ENCODE peak calls at places on chromosomes 13 and 19, in seven cellular contexts. K is mammary epithelial cell, J is mesenchymal stem cell, E is breast epithelium, P is heart right ventricle, N is ascending aorta, Q is upper lobe of left lung. L is an unnamed sample.

GRCh38 chr13:39890537-39890936 is 235.1 kb downstream of the COG6 start:
- DNase-seq in K (no peak), N (no peak), Q (no peak), P (no peak), J (no peak), E (no peak), L (no peak)

GRCh38 chr19:23817519-23817918 is 58.8 kb upstream of the ZNF681 start:
- DNase-seq in P (no peak), N (no peak), Q (no peak), E (no peak), K (peak; percentile 14), J (peak; percentile 17), L (no peak)

GRCh38 chr13:107807306-107808073 is 407.8 kb downstream of the LIG4 start:
- DNase-seq in Q (no peak), N (no peak), J (no peak), E (no peak), K (no peak), P (no peak), L (no peak)

GRCh38 chr13:87884874-87885273 is 213.7 kb downstream of the SLITRK5 start:
- DNase-seq in J (peak; percentile 78), N (no peak), E (no peak), Q (no peak), K (no peak), P (no peak), L (no peak)

GRCh38 chr19:46815833-46816627 is 27.6 kb upstream of the SLC1A5 start:
- DNase-seq in Q (peak; percentile 34), J (no peak), P (no peak), E (no peak), K (no peak), N (no peak), L (no peak)

GRCh38 chr13:76917096-76917495 is 30.9 kb upstream of the KCTD12 start:
- DNase-seq in N (no peak), Q (no peak), P (no peak), J (peak; percentile 34), E (no peak), K (no peak), L (no peak)

GRCh38 chr13:51713807-51714206 is 90.2 kb downstream of the DHRS12 start:
- DNase-seq in Q (no peak), P (no peak), E (no peak), K (no peak), J (no peak), N (no peak), L (no peak)

GRCh38 chr13:113398963-113399754 is 35.2 kb upstream of the GRTP1 start:
- DNase-seq in Q (peak; percentile 62), E (no peak), K (no peak), J (no peak), N (no peak), P (no peak), L (peak; percentile 34)

GRCh38 chr19:55641376-55642152 is 762 bp downstream of the ZNF580 start:
- DNase-seq in K (peak; percentile 23), P (no peak), N (no peak), E (no peak), J (peak; percentile 60), Q (no peak), L (no peak)

GRCh38 chr19:46913852-46914430 is 53.1 kb downstream of the ARHGAP35 start:
- DNase-seq in K (peak; percentile 26), J (peak; percentile 88), P (no peak), E (no peak), N (no peak), Q (no peak), L (no peak)

GRCh38 chr13:102311901-102312300 is 89.9 kb downstream of the FGF14 start:
- DNase-seq in E (no peak), N (no peak), P (no peak), Q (no peak), K (no peak), J (no peak), L (no peak)

GRCh38 chr13:36919833-36920611 is at the start of gene SMAD9:
- DNase-seq in P (peak; percentile 82), E (peak; percentile 61), Q (peak; percentile 90), J (peak; percentile 72), N (no peak), K (peak; percentile 30), L (peak; percentile 87)

GRCh38 chr13:86581711-86582110 is 782.5 kb upstream of the SLITRK6 start:
- DNase-seq in E (no peak), N (no peak), Q (no peak), K (peak; percentile 25), J (peak; percentile 57), P (no peak), L (no peak)

GRCh38 chr13:85497652-85498051 is 301.6 kb downstream of the SLITRK6 start:
- DNase-seq in E (no peak), J (peak; percentile 91), P (no peak), Q (no peak), N (no peak), K (peak; percentile 88), L (no peak)

GRCh38 chr13:33205804-33206221 is 79.7 kb downstream of the STARD13 start:
- DNase-seq in N (no peak), J (peak; percentile 70), K (no peak), P (peak; percentile 39), Q (no peak), E (no peak), L (peak; percentile 42)

GRCh38 chr19:16903347-16903746 is 14.5 kb downstream of the F2RL3 start:
- DNase-seq in K (no peak), N (no peak), E (no peak), Q (no peak), J (no peak), P (no peak), L (no peak)

GRCh38 chr13:47178090-47178950 is 281.5 kb upstream of the HTR2A start:
- DNase-seq in E (no peak), K (no peak), N (no peak), Q (no peak), P (no peak), J (no peak), L (no peak)

GRCh38 chr19:11505032-11505503 is 571 bp downstream of the ZNF653 start:
- DNase-seq in P (peak; percentile 97), E (peak; percentile 97), Q (peak; percentile 98), K (peak; percentile 93), J (peak; percentile 96), N (peak; percentile 93), L (peak; percentile 99)

GRCh38 chr19:10749435-10750384 is 31.8 kb downstream of the DNM2 start:
- DNase-seq in N (no peak), Q (no peak), P (no peak), J (no peak), E (no peak), K (no peak), L (no peak)

GRCh38 chr19:18294467-18294864 is 13.0 kb upstream of the JUND start:
- DNase-seq in N (peak; percentile 73), K (peak; percentile 48), J (no peak), P (no peak), E (no peak), Q (no peak), L (no peak)

GRCh38 chr19:19529783-19530422 is 1.2 kb downstream of the YJEFN3 start:
- DNase-seq in Q (peak; percentile 17), J (no peak), E (no peak), N (no peak), P (no peak), K (no peak), L (no peak)

GRCh38 chr13:20332361-20333096 is 100.4 kb upstream of the GJB6 start:
- DNase-seq in J (peak; percentile 6), N (no peak), Q (no peak), K (peak; percentile 45), P (no peak), E (no peak), L (no peak)

GRCh38 chr19:43667524-43668405 is 2.2 kb downstream of the PLAUR start:
- DNase-seq in K (no peak), P (no peak), J (no peak), E (no peak), Q (no peak), N (no peak), L (peak; percentile 33)

GRCh38 chr19:16608290-16608704 is 19.7 kb downstream of the MED26 start:
- DNase-seq in J (peak; percentile 96), P (no peak), N (no peak), E (no peak), Q (no peak), K (peak; percentile 64), L (no peak)

GRCh38 chr13:30429721-30430694 is 7.7 kb downstream of the UBE2L5 start:
- DNase-seq in P (no peak), N (no peak), Q (no peak), K (peak; percentile 91), J (peak; percentile 91), E (no peak), L (no peak)
- H3K4me1 ChIP-seq in P (no peaks in the 10 kb centered on the region), N (peaks cover 3% of the 10 kb centered on the region), Q (peaks cover 7% of the 10 kb centered on the region), K (peaks cover 35% of the 10 kb centered on the region), J (peaks cover 7% of the 10 kb centered on the region), E (no peaks in the 10 kb centered on the region), L (peaks cover 23% of the 10 kb centered on the region)

GRCh38 chr13:24276310-24276709 is 33.1 kb upstream of the C1QTNF9 start:
- DNase-seq in E (no peak), K (no peak), Q (no peak), N (no peak), J (no peak), P (no peak), L (no peak)
- H3K4me1 ChIP-seq in E (peaks cover 4% of the 10 kb centered on the region), K (no peaks in the 10 kb centered on the region), Q (peaks cover 64% of the 10 kb centered on the region), N (no peaks in the 10 kb centered on the region), J (peaks cover 20% of the 10 kb centered on the region), P (peaks cover 4% of the 10 kb centered on the region), L (peaks cover 54% of the 10 kb centered on the region)

DNA sequence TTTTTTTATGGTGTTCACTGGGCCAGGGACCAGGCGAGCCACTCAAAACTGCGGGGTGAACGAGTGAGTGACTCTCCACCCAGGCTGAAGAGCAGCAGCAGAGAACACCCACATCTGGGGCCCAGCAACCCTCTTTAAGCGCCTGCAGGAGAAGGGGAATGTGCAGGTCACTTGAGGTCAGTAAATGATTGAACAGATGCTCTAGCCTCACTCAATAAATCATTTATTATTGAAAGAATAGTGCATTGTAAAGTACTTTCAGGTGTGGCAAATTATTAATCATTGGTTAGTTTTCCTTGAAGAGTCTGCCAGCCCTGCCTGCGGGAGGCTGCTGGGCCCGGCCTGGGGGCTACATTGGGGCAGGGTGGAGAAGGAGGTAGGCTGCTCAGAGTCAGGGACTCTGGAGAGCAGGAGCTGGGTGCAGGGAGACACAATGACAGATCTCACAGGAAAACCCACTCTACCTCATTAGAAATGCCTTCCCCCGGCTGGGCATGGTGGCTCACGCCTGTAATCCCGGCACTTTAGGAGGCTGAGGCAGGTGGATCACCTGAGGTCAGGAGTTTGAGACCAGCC is 42.5 kb downstream of the ABCC4 start:
- DNase-seq in P (no peak), K (no peak), N (no peak), J (no peak), E (no peak), Q (no peak), L (no peak)
- H3K4me1 ChIP-seq in P (no peaks in the 10 kb centered on the region), K (peaks cover 28% of the 10 kb centered on the region), N (no peaks in the 10 kb centered on the region), J (peaks cover 21% of the 10 kb centered on the region), E (no peaks in the 10 kb centered on the region), Q (no peaks in the 10 kb centered on the region), L (no peaks in the 10 kb centered on the region)

DNA sequence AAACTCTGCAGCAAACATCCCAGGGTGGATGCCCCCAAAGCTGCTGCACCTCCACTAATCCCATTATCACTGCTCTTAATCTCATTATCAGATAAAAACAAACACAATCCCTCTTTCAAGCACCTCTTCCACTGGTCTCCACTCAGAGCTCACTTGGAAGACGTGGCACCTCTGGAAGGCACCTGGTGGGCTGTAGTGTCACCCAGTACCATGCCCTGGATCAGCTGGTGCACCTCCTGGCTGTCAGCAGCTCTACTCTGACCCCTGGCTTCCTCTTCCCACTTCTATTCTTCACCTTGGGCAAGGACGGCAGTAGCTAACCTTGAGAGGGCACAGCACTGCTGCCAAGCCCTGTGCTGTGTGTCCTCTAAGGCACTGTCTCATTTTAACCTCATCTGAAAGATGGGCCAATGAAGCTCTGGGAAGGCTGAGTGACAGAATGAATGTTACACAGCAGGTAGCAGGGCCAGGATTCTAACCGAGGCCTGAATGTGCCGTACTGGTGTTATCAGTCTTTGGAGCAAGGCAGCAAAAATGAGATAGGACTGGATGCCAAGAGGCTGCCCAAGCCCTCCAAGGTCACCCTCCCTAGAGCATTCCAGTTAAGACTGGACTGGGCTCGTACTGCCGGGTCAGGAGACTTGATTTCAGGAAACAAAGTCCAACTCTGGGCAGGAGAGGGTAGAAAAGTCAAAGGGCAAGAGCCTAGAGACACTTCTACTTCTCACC is 7.4 kb downstream of the BRD4 start:
- DNase-seq in E (no peak), K (no peak), Q (no peak), P (no peak), N (no peak), J (no peak), L (no peak)
- H3K4me1 ChIP-seq in E (peaks cover 47% of the 10 kb centered on the region), K (peaks cover 33% of the 10 kb centered on the region), Q (peaks cover 84% of the 10 kb centered on the region), P (peaks cover 36% of the 10 kb centered on the region), N (peaks cover 11% of the 10 kb centered on the region), J (peaks cover 27% of the 10 kb centered on the region), L (peaks cover 97% of the 10 kb centered on the region)